ENCODE peak calls at places on chromosomes 16 and 17, in four cellular contexts. One of them, this sample, is unnamed.

GRCh38 chr17:17779015-17779611 is 57.7 kb downstream of the SREBF1 start:
- DNase-seq in H9: no peak
- DNase-seq in A549: no peak
- DNase-seq in breast epithelium: no peak
- DNase-seq in this sample: no peak

GRCh38 chr17:4657678-4658077 is 16.2 kb upstream of the ALOX15 start:
- DNase-seq in H9: no peak
- DNase-seq in A549: no peak
- DNase-seq in breast epithelium: no peak
- DNase-seq in this sample: no peak

GRCh38 chr17:77865716-77866115 is 92.8 kb upstream of the TNRC6C start:
- DNase-seq in H9: no peak
- DNase-seq in A549: no peak
- DNase-seq in breast epithelium: no peak
- DNase-seq in this sample: no peak

GRCh38 chr17:28944862-28945741 is 6.2 kb downstream of the PHF12 start:
- DNase-seq in H9: no peak
- DNase-seq in A549: no peak
- DNase-seq in breast epithelium: no peak
- DNase-seq in this sample: no peak

GRCh38 chr17:62971853-62972252 is 5.8 kb downstream of the TANC2 start:
- DNase-seq in H9: no peak
- DNase-seq in A549: no peak
- DNase-seq in breast epithelium: no peak
- DNase-seq in this sample: no peak

GRCh38 chr17:2120550-2121335 is 65.8 kb downstream of the HIC1 start:
- DNase-seq in H9: no peak
- DNase-seq in A549: no peak
- DNase-seq in breast epithelium: no peak
- DNase-seq in this sample: no peak

GRCh38 chr16:71648921-71649320 is 22.9 kb downstream of the MARVELD3 start:
- DNase-seq in H9: no peak
- DNase-seq in A549: peak
- DNase-seq in breast epithelium: no peak
- DNase-seq in this sample: no peak

GRCh38 chr16:5062790-5063765 is 2.7 kb downstream of the C16orf89 start:
- DNase-seq in H9: no peak
- DNase-seq in A549: peak
- DNase-seq in breast epithelium: no peak
- DNase-seq in this sample: no peak

GRCh38 chr17:41625602-41626001 is 1.2 kb upstream of the KRT17 start:
- DNase-seq in H9: no peak
- DNase-seq in A549: peak
- DNase-seq in breast epithelium: peak
- DNase-seq in this sample: peak

DNA sequence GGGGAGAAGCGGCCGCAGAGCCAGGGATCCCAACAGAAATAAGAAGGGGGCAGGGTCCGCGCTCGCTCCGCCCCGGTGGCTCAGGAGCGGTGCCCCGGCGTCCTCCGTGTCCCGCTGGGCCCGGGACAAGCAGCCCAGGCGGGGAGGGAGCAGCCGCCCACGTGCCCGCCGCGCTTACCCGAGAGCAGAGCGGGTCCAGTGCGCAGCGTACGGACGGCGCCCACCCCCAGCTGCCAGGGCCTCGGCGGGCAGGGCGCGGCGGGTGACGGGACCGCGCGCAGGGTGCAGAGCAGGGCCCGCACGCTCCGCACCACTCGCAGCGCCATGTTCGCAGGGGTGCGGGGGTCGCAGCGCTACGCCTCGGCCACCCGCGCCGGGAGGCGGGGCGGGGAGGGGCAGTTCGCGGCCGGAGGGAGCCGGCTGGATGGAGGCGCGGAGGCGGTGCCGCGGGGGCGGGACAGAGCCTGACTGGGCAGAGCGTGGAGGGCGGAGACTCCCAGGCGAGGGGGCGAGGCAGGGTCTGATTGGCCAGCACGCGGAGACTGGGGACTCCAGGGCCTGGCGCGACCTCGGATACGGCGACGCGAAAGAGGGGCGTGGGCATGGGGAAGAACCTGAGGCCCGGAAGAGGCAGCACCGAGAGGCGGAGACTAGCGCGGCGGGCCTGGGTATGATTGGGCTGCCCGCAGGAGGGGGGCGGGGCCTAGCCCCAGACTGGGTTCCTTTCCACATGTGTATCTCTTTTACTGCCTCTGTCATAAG is at the start of gene GCSH:
- DNase-seq in H9: peak
- DNase-seq in A549: peak
- DNase-seq in breast epithelium: peak
- DNase-seq in this sample: peak
- H3K27ac ChIP-seq in H9: no peak
- H3K27ac ChIP-seq in A549: peak
- H3K27ac ChIP-seq in breast epithelium: peak
- H3K27ac ChIP-seq in this sample: peak

DNA sequence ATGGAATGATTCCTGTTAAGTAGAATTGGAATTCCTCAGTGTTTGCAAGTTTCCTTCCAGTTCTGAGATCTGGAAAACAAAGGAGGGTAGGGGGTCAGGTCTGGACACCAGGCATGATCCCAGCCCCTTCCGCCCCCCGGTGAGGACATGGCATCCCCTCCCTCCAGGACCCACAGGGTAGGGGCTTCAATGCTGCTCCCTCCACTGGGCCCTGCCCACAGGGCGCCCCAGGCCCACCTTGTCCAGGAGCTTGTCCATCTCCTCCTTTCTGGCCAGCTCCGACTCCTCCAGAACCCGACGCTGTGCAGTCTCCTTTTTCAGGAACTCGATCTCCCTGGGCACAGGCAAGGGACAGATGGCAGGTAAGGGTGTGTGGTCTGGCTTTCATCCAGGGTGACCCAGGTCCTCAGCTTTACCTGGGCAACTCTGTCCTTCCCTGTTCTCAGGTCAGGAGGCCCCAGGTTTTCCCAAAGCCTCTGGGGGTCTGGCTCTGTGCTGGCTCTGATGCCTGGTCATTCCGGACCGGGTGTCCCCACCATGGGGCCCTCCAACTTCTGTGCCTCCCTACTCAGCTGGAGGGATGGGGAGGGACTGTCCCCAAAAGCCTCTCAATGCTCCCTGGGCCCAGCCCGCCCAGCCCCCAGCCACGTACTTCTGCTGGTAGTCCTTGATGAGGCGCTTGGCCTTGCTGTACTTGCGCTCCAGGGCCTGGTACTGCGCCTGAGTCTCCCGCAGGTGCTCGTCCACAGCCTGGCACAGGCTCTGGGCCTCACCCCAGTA is 5.5 kb upstream of the SAMD14 start:
- DNase-seq in H9: no peak
- DNase-seq in A549: no peak
- DNase-seq in breast epithelium: no peak
- DNase-seq in this sample: no peak
- TF ChIP-seq CTCF in H9: no peak
- TF ChIP-seq CTCF in A549: no peak
- TF ChIP-seq CTCF in breast epithelium: no peak
- TF ChIP-seq CTCF in this sample: no peak

GRCh38 chr17:10149573-10150399 is 48.6 kb downstream of the GAS7 start:
- DNase-seq in H9: no peak
- DNase-seq in A549: peak
- DNase-seq in breast epithelium: no peak
- DNase-seq in this sample: peak
- H3K27ac ChIP-seq in H9: no peak
- H3K27ac ChIP-seq in A549: no peak
- H3K27ac ChIP-seq in breast epithelium: no peak
- H3K27ac ChIP-seq in this sample: no peak

GRCh38 chr16:31010539-31010938 is at the start of gene STX1B:
- DNase-seq in H9: peak
- DNase-seq in A549: no peak
- DNase-seq in breast epithelium: no peak
- DNase-seq in this sample: no peak

GRCh38 chr16:31010943-31011342 is 505 bp upstream of the STX1B start:
- DNase-seq in H9: no peak
- DNase-seq in A549: no peak
- DNase-seq in breast epithelium: no peak
- DNase-seq in this sample: no peak

GRCh38 chr16:31016018-31016417 is 5.6 kb upstream of the STX1B start:
- DNase-seq in H9: no peak
- DNase-seq in A549: peak
- DNase-seq in breast epithelium: no peak
- DNase-seq in this sample: no peak
- TF ChIP-seq CTCF in H9: peak
- TF ChIP-seq CTCF in A549: peak
- TF ChIP-seq CTCF in breast epithelium: no peak
- TF ChIP-seq CTCF in this sample: no peak

GRCh38 chr16:69938981-69939820 is 11.9 kb upstream of the CLEC18A start:
- DNase-seq in H9: peak
- DNase-seq in A549: no peak
- DNase-seq in breast epithelium: no peak
- DNase-seq in this sample: no peak
- H3K27ac ChIP-seq in H9: no peak
- H3K27ac ChIP-seq in A549: no peak
- H3K27ac ChIP-seq in breast epithelium: no peak
- H3K27ac ChIP-seq in this sample: no peak

GRCh38 chr16:66026211-66026610 is 340.3 kb upstream of the CDH5 start:
- DNase-seq in H9: peak
- DNase-seq in A549: peak
- DNase-seq in breast epithelium: no peak
- DNase-seq in this sample: no peak
- TF ChIP-seq CTCF in H9: peak
- TF ChIP-seq CTCF in A549: no peak
- TF ChIP-seq CTCF in breast epithelium: no peak
- TF ChIP-seq CTCF in this sample: no peak

GRCh38 chr17:64470676-64471075 is 21.8 kb downstream of the MILR1 start:
- DNase-seq in H9: no peak
- DNase-seq in A549: no peak
- DNase-seq in breast epithelium: no peak
- DNase-seq in this sample: no peak
- H3K27ac ChIP-seq in H9: no peak
- H3K27ac ChIP-seq in A549: no peak
- H3K27ac ChIP-seq in breast epithelium: no peak
- H3K27ac ChIP-seq in this sample: no peak

GRCh38 chr16:67544329-67544841 is 15.8 kb downstream of the RIPOR1 start:
- DNase-seq in H9: peak
- DNase-seq in A549: no peak
- DNase-seq in breast epithelium: no peak
- DNase-seq in this sample: no peak
- TF ChIP-seq CTCF in H9: peak
- TF ChIP-seq CTCF in A549: peak
- TF ChIP-seq CTCF in breast epithelium: no peak
- TF ChIP-seq CTCF in this sample: no peak

DNA sequence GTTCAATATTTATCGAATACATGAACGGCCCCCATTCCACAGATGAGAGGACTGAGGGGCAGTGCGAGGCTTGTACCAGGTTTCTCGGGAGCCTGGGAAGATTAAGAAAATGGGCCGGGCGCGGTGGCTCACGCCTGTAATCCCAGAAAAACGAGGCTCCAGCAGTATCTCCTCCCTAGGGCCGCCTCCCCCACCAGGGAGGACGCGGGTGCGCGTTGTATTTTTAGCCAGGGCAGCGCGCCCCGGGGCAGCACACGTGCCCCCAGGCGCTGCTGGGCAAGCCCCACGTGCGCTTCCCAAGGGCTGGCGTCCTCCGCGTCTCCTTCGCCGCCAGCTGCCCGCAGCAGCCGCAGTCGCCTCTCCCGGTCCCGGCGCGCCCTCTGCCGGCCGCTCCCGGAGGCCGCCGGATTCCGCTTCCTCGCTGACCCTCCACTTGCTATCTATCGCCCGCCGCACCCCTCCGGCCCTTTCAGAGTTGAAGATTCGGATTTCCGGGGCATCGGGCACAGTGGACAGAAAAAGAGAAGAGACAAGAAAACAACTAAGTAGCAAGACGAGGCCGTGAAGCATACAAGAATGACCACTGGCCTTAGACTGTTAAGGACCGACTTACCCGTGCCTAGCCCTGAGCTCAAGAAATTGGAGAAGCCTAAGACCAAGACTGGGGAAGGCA is 1.9 kb upstream of the YBX2 start:
- DNase-seq in H9: peak
- DNase-seq in A549: peak
- DNase-seq in breast epithelium: peak
- DNase-seq in this sample: peak
- H3K27ac ChIP-seq in H9: no peak
- H3K27ac ChIP-seq in A549: peak
- H3K27ac ChIP-seq in breast epithelium: peak
- H3K27ac ChIP-seq in this sample: peak

DNA sequence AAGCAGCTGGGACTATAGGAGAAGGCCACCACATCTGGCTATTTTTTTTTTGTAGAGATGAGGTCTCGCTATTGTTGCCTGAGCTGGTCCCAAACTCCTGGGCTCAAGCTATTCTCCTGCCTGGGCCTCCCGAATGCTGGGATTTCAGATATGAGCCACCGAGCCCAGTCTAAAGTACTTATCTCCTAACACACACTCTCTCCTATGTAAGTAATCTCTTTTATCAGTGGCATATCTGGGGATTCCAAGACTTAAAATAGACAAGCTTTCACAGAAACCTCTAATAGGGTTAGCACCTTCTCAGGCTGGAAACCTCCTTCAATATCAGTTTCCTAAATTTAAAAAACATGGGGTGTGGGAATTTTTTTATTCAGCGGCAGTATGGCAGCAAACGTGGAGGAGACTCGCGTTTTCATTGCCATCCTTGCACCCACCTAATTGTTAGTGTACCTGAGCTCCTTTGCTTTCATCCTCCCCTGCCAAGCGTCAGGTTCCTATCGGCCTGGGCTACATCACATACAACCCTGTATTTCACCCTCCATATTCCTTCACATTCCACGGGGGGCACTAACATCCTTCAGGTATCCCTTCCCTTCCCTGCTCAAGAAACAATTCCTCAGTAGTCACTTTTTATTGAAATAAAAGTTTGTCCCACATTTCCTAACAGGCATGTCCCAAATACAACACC is 1.1 kb downstream of the EZH1 start:
- DNase-seq in H9: no peak
- DNase-seq in A549: no peak
- DNase-seq in breast epithelium: no peak
- DNase-seq in this sample: peak
- TF ChIP-seq CTCF in H9: peak
- TF ChIP-seq CTCF in A549: no peak
- TF ChIP-seq CTCF in breast epithelium: no peak
- TF ChIP-seq CTCF in this sample: no peak